ENCODE peak calls at places on chromosomes 3 and 15, in nine cellular contexts. P is H1; J is heart right ventricle; U is spleen; B is A549; N is CD8-positive, alpha-beta memory T cell; L is GM23338; K is mesendoderm; M is endothelial cell of umbilical vein. F is an unnamed sample. For H3K4me1, the result is how much of the 10 kb centered on the place peaks cover.

GRCh38 chr15:77410701-77411613 is 8.9 kb downstream of the PEAK1 start:
- DNase-seq in K (no peak), B (no peak), U (no peak), N (no peak), P (no peak), L (no peak), M (no peak), J (no peak), F (no peak)

GRCh38 chr3:86782271-86782670 is 208.7 kb downstream of the VGLL3 start:
- DNase-seq in M (no peak), J (no peak), P (no peak), B (no peak), N (no peak), L (no peak), K (no peak), U (no peak), F (no peak)

GRCh38 chr3:127678611-127679533 is 6.1 kb downstream of the ABTB1 start:
- DNase-seq in M (no peak), L (no peak), J (no peak), N (no peak), U (peak), K (no peak), P (no peak), B (no peak), F (peak)

GRCh38 chr15:95923797-95924196 is 406.7 kb upstream of the NR2F2 start:
- DNase-seq in L (no peak), J (no peak), U (no peak), K (no peak), P (no peak), B (no peak), M (no peak), N (no peak), F (no peak)

GRCh38 chr3:48686538-48687219 is 964 bp upstream of the NCKIPSD start:
- DNase-seq in P (no peak), B (no peak), L (no peak), K (no peak), N (no peak), M (no peak), U (no peak), J (no peak), F (no peak)

GRCh38 chr15:90062023-90062728 is 40.1 kb downstream of the IDH2 start:
- DNase-seq in K (peak), U (no peak), P (peak), N (peak), J (peak), L (peak), M (no peak), B (no peak), F (peak)

GRCh38 chr15:36753173-36753572 is 173.7 kb downstream of the CDIN1 start:
- DNase-seq in P (peak), U (no peak), M (no peak), K (peak), J (no peak), N (no peak), B (no peak), L (peak), F (no peak)

GRCh38 chr3:99903844-99904243 is 86.2 kb downstream of the CMSS1 start:
- DNase-seq in M (no peak), P (no peak), U (no peak), K (no peak), J (no peak), L (no peak), B (no peak), N (no peak), F (no peak)

GRCh38 chr3:36707623-36708409 is 56.5 kb downstream of the DCLK3 start:
- DNase-seq in U (no peak), J (no peak), L (peak), K (peak), M (no peak), N (no peak), B (peak), P (no peak), F (no peak)

GRCh38 chr3:127542441-127542952 is 48.0 kb downstream of the TPRA1 start:
- DNase-seq in P (no peak), B (no peak), J (no peak), L (no peak), U (no peak), M (no peak), N (no peak), K (no peak), F (peak)

GRCh38 chr3:156687023-156687422 is 12.6 kb downstream of the TIPARP start:
- DNase-seq in L (no peak), J (no peak), M (no peak), K (no peak), B (no peak), U (no peak), P (no peak), N (no peak), F (no peak)

DNA sequence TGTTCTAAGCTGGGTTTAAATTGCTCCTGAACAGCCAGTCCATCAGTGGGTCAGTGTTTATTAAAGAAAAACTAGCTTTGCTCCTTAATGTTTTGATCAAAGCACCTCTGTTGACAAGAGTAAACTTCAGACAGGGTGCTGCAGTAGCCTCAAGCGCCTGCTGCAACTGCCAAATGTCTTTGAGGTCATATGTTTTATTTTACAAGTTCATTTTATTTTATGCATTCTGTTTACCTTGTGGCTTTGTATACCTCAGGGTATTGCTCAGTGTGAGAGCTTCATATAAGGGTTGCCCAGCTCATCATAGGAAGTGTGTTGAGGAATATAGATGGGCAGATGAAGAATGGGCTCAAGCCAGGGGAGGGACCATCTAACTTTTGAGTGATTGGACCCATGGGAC is 8.5 kb downstream of the MYZAP start:
- DNase-seq in M (no peak), P (no peak), B (no peak), L (no peak), N (no peak), U (no peak), J (no peak), K (no peak), F (no peak)
- H3K4me1 ChIP-seq in M (under half), P (under half), B (under half), L (under half), N (under half), U (under half), J (under half), K (under half), F (under half)

DNA sequence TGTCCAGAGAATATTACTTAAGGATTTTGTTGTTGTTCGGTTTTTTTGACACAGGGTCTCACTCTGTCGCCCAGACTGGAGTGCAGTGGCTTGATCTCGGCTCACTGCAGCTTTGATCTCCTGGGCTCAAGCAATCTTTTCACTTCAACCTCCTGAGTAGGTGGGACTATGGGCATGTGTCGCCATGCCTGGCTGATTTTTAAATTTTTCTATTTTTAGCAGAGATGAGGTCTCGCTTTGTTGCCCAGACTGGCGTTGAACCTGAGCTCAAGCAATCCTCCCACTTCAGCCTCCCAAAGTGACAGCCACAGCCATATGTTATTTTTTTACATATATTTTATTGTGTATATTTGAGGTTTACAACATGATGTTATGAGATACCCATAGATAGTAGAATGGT is 86.8 kb upstream of the UMPS start:
- DNase-seq in J (no peak), N (no peak), U (no peak), L (no peak), K (no peak), P (no peak), M (no peak), B (no peak), F (no peak)
- H3K4me1 ChIP-seq in J (under half), N (under half), U (under half), L (under half), K (under half), P (under half), M (under half), B (under half), F (under half)

GRCh38 chr3:183927059-183927458 is 42.4 kb upstream of the PARL start:
- DNase-seq in K (no peak), N (no peak), B (no peak), M (no peak), L (no peak), U (no peak), P (no peak), J (no peak), F (no peak)

GRCh38 chr3:183933160-183933559 is 48.5 kb upstream of the PARL start:
- DNase-seq in N (no peak), U (no peak), J (no peak), L (no peak), B (no peak), M (no peak), K (no peak), P (no peak), F (no peak)

GRCh38 chr3:183930069-183930468 is 45.4 kb upstream of the PARL start:
- DNase-seq in J (no peak), L (no peak), M (no peak), B (no peak), N (no peak), U (no peak), P (no peak), K (no peak), F (no peak)

GRCh38 chr3:183937601-183938286 is 53.1 kb upstream of the PARL start:
- DNase-seq in M (no peak), U (no peak), B (no peak), P (no peak), K (no peak), L (no peak), J (no peak), N (no peak), F (no peak)

GRCh38 chr3:183931881-183932280 is 47.2 kb upstream of the PARL start:
- DNase-seq in N (no peak), B (no peak), U (no peak), P (no peak), J (no peak), L (no peak), M (no peak), K (no peak), F (no peak)
- H3K4me1 ChIP-seq in N (under half), B (under half), U (under half), P (under half), J (under half), L (under half), M (under half), K (under half), F (under half)

DNA sequence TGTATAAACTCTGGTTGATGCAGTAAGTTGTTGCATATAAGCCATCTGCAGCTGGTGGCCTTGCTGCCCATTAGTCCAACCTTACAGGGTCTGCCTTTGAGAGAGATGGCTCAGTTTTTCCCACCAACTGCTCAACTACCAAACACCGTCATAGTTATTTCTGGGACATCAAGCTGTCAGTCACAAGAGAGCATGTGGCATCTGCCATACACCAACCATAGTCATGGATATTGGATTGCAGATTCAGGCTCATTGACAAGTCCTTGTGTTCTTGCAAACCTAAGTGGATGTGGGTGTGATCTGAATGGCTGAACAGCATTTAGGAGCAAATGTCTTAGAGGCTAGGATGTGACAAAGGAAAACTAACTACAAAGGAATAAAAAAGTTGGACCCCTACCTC is 137.6 kb downstream of the ADAMTS17 start:
- DNase-seq in B (no peak), P (no peak), M (no peak), K (no peak), U (no peak), N (no peak), L (no peak), J (no peak), F (no peak)
- H3K4me1 ChIP-seq in B (under half), P (under half), M (under half), K (under half), U (under half), N (under half), L (under half), J (under half), F (under half)

GRCh38 chr15:68278345-68279217 is 1.0 kb downstream of the FEM1B start:
- DNase-seq in P (no peak), K (peak), L (no peak), M (peak), J (no peak), N (no peak), U (peak), B (peak), F (no peak)

GRCh38 chr15:68277605-68278344 is at the start of gene FEM1B:
- DNase-seq in K (peak), M (peak), J (peak), N (peak), L (peak), U (peak), P (peak), B (peak), F (peak)

GRCh38 chr15:68277131-68277604 is 377 bp upstream of the FEM1B start:
- DNase-seq in M (no peak), K (peak), J (no peak), L (peak), P (no peak), U (no peak), B (no peak), N (no peak), F (peak)

GRCh38 chr15:68275165-68275746 is 2.3 kb upstream of the FEM1B start:
- DNase-seq in B (peak), J (no peak), U (no peak), L (no peak), P (no peak), M (no peak), N (no peak), K (no peak), F (peak)

GRCh38 chr15:68276668-68277067 is 877 bp upstream of the FEM1B start:
- DNase-seq in J (no peak), M (no peak), K (no peak), L (no peak), B (no peak), P (no peak), N (no peak), U (no peak), F (no peak)
- H3K4me1 ChIP-seq in J (half or more), M (under half), K (under half), L (half or more), B (half or more), P (under half), N (under half), U (under half), F (under half)

DNA sequence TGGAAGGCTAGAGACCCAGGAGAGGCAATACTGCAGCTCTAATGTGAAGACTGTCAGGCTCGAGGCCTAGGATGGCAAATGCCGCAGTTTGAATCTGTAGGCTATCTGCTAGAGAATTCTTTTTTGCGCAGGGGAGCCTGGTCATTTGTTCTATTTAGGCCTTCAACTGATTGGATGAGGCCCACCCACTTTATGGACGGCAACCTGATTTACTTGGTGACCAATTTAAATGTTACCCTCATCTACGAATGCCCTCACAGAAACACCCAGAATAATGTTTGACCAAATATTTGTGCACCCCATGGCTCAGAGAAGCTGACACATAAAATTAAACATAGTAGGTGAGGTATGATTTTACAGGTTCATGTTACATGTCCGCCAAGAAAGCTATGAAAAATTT is 300.7 kb upstream of the GRM7 start:
- DNase-seq in P (no peak), K (no peak), L (no peak), M (no peak), J (no peak), N (no peak), U (no peak), B (no peak), F (no peak)
- H3K4me1 ChIP-seq in P (under half), K (under half), L (under half), M (under half), J (under half), N (under half), U (under half), B (under half), F (under half)

DNA sequence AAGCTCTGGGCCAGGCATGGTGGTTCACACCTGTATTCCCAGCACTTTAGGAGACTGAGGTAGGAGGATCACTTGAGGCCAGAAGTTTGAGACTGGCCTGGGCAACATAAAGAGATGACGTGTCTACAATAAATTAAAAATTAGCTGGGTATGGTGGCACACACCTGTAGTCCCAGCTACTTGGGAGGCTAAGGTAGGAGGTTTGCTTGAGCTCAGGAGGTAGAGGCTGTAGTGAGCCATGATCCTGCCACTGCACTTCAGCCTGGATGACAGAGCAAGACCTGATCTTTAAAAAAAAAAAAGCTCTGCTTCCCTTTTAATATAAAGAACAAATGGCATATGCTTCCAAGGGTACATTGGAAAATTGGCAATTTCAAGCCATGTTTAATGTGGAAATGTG is 46.7 kb downstream of the FNDC3B start:
- DNase-seq in N (no peak), B (no peak), U (no peak), L (no peak), P (no peak), K (no peak), J (no peak), M (no peak), F (no peak)
- H3K4me1 ChIP-seq in N (under half), B (half or more), U (under half), L (under half), P (under half), K (under half), J (half or more), M (under half), F (under half)

GRCh38 chr3:9780920-9781319 is 11.2 kb upstream of the CAMK1 start:
- DNase-seq in J (no peak), N (no peak), U (no peak), P (no peak), M (no peak), B (no peak), L (no peak), K (no peak), F (no peak)
- H3K4me1 ChIP-seq in J (half or more), N (under half), U (under half), P (under half), M (under half), B (under half), L (under half), K (under half), F (under half)